ENCODE peak calls at places on chromosomes 4 and X, in eight cellular contexts. One of them, this sample, is unnamed.

GRCh38 chr4:3644849-3645627 is 112.8 kb upstream of the LRPAP1 start:
- DNase-seq in AG08396: peak; percentile 49
- DNase-seq in memory B cell: no peak
- DNase-seq in colonic mucosa: no peak
- DNase-seq in activated T-helper 9 cell treated with anti-CD3 and anti-CD28 coated beads, Interleukin-2, amount 50 U/mL, for 16 hours: no peak
- DNase-seq in osteocyte: no peak
- DNase-seq in HFF-Myc: no peak
- DNase-seq in MCF 10A: peak; percentile 33
- DNase-seq in this sample: peak; percentile 50

GRCh38 chrX:90026730-90027129 is 105.0 kb downstream of the TGIF2LX start:
- DNase-seq in AG08396: no peak
- DNase-seq in memory B cell: no peak
- DNase-seq in colonic mucosa: no peak
- DNase-seq in activated T-helper 9 cell treated with anti-CD3 and anti-CD28 coated beads, Interleukin-2, amount 50 U/mL, for 16 hours: no peak
- DNase-seq in osteocyte: no peak
- DNase-seq in HFF-Myc: no peak
- DNase-seq in MCF 10A: no peak
- DNase-seq in this sample: no peak

GRCh38 chrX:12360991-12361598 is 222.8 kb downstream of the FRMPD4 start:
- DNase-seq in AG08396: no peak
- DNase-seq in memory B cell: no peak
- DNase-seq in colonic mucosa: no peak
- DNase-seq in activated T-helper 9 cell treated with anti-CD3 and anti-CD28 coated beads, Interleukin-2, amount 50 U/mL, for 16 hours: no peak
- DNase-seq in osteocyte: no peak
- DNase-seq in HFF-Myc: no peak
- DNase-seq in MCF 10A: peak; percentile 42
- DNase-seq in this sample: peak; percentile 58

GRCh38 chr4:168877779-168878491 is 132.1 kb downstream of the CBR4 start:
- DNase-seq in AG08396: peak; percentile 52
- DNase-seq in memory B cell: no peak
- DNase-seq in colonic mucosa: peak; percentile 27
- DNase-seq in activated T-helper 9 cell treated with anti-CD3 and anti-CD28 coated beads, Interleukin-2, amount 50 U/mL, for 16 hours: no peak
- DNase-seq in osteocyte: peak; percentile 85
- DNase-seq in HFF-Myc: no peak
- DNase-seq in MCF 10A: no peak
- DNase-seq in this sample: no peak

GRCh38 chr4:94880976-94881375 is 123.2 kb downstream of the BMPR1B start:
- DNase-seq in AG08396: no peak
- DNase-seq in memory B cell: no peak
- DNase-seq in colonic mucosa: no peak
- DNase-seq in activated T-helper 9 cell treated with anti-CD3 and anti-CD28 coated beads, Interleukin-2, amount 50 U/mL, for 16 hours: no peak
- DNase-seq in osteocyte: no peak
- DNase-seq in HFF-Myc: no peak
- DNase-seq in MCF 10A: no peak
- DNase-seq in this sample: no peak

GRCh38 chr4:86026720-86027119 is 333.1 kb downstream of the MAPK10 start:
- DNase-seq in AG08396: no peak
- DNase-seq in memory B cell: no peak
- DNase-seq in colonic mucosa: no peak
- DNase-seq in activated T-helper 9 cell treated with anti-CD3 and anti-CD28 coated beads, Interleukin-2, amount 50 U/mL, for 16 hours: no peak
- DNase-seq in osteocyte: no peak
- DNase-seq in HFF-Myc: no peak
- DNase-seq in MCF 10A: no peak
- DNase-seq in this sample: no peak

GRCh38 chr4:13659341-13660070 is 32.0 kb upstream of the BOD1L1 start:
- DNase-seq in AG08396: no peak
- DNase-seq in memory B cell: no peak
- DNase-seq in colonic mucosa: no peak
- DNase-seq in activated T-helper 9 cell treated with anti-CD3 and anti-CD28 coated beads, Interleukin-2, amount 50 U/mL, for 16 hours: no peak
- DNase-seq in osteocyte: no peak
- DNase-seq in HFF-Myc: no peak
- DNase-seq in MCF 10A: no peak
- DNase-seq in this sample: no peak

GRCh38 chr4:64581422-64581821 is 172.2 kb upstream of the TECRL start:
- DNase-seq in AG08396: no peak
- DNase-seq in memory B cell: no peak
- DNase-seq in colonic mucosa: no peak
- DNase-seq in activated T-helper 9 cell treated with anti-CD3 and anti-CD28 coated beads, Interleukin-2, amount 50 U/mL, for 16 hours: no peak
- DNase-seq in osteocyte: no peak
- DNase-seq in HFF-Myc: peak; percentile 0
- DNase-seq in MCF 10A: peak; percentile 69
- DNase-seq in this sample: peak; percentile 83

GRCh38 chrX:38961936-38962335 is 160.7 kb downstream of the MID1IP1 start:
- DNase-seq in AG08396: no peak
- DNase-seq in memory B cell: no peak
- DNase-seq in colonic mucosa: no peak
- DNase-seq in activated T-helper 9 cell treated with anti-CD3 and anti-CD28 coated beads, Interleukin-2, amount 50 U/mL, for 16 hours: no peak
- DNase-seq in osteocyte: no peak
- DNase-seq in HFF-Myc: no peak
- DNase-seq in MCF 10A: no peak
- DNase-seq in this sample: no peak

GRCh38 chr4:151865327-151865726 is 104.5 kb upstream of the GATB start:
- DNase-seq in AG08396: no peak
- DNase-seq in memory B cell: no peak
- DNase-seq in colonic mucosa: peak; percentile 32
- DNase-seq in activated T-helper 9 cell treated with anti-CD3 and anti-CD28 coated beads, Interleukin-2, amount 50 U/mL, for 16 hours: no peak
- DNase-seq in osteocyte: no peak
- DNase-seq in HFF-Myc: no peak
- DNase-seq in MCF 10A: no peak
- DNase-seq in this sample: no peak

GRCh38 chrX:327660-328126 is 9.1 kb upstream of the GTPBP6 start:
- DNase-seq in AG08396: no peak
- DNase-seq in memory B cell: no peak
- DNase-seq in colonic mucosa: no peak
- DNase-seq in activated T-helper 9 cell treated with anti-CD3 and anti-CD28 coated beads, Interleukin-2, amount 50 U/mL, for 16 hours: no peak
- DNase-seq in osteocyte: no peak
- DNase-seq in HFF-Myc: no peak
- DNase-seq in MCF 10A: no peak
- DNase-seq in this sample: no peak

GRCh38 chrX:97039363-97040029 is 155.8 kb downstream of the RPA4 start:
- DNase-seq in AG08396: no peak
- DNase-seq in memory B cell: no peak
- DNase-seq in colonic mucosa: peak; percentile 36
- DNase-seq in activated T-helper 9 cell treated with anti-CD3 and anti-CD28 coated beads, Interleukin-2, amount 50 U/mL, for 16 hours: no peak
- DNase-seq in osteocyte: no peak
- DNase-seq in HFF-Myc: no peak
- DNase-seq in MCF 10A: peak; percentile 66
- DNase-seq in this sample: peak; percentile 40